ENCODE peak calls at places on chromosomes 5 and 9, in eight cellular contexts. B is aorta, X is NCI-H1417, W is brain microvascular endothelial cell, Q is BE2C, C is NCI-H510A treated with DMSO at 0.1 percent for 48 hours, M is GM12891, I is ACHN. L is an unnamed sample.

GRCh38 chr5:131541071-131541470 is 94.0 kb downstream of the RAPGEF6 start:
- DNase-seq in I (peak; percentile 84), X (peak; percentile 93), M (no peak), W (no peak), B (no peak), Q (no peak), C (peak; percentile 74), L (no peak)

GRCh38 chr5:136018814-136019777 is 9.7 kb upstream of the TGFBI start:
- DNase-seq in M (no peak), C (no peak), Q (peak; percentile 82), I (no peak), B (no peak), W (peak; percentile 97), X (no peak), L (peak; percentile 97)

GRCh38 chr5:139431706-139432105 is 7.6 kb downstream of the DNAJC18 start:
- DNase-seq in X (no peak), Q (no peak), I (no peak), B (no peak), C (no peak), W (no peak), M (no peak), L (peak; percentile 36)

GRCh38 chr9:36151306-36152210 is 15.0 kb downstream of the GLIPR2 start:
- DNase-seq in I (no peak), X (no peak), B (peak; percentile 85), W (peak; percentile 61), C (no peak), Q (no peak), M (peak; percentile 72), L (peak; percentile 94)

GRCh38 chr5:139816566-139816965 is 21.0 kb downstream of the PSD2 start:
- DNase-seq in X (no peak), B (peak; percentile 45), I (no peak), W (no peak), Q (no peak), C (no peak), M (no peak), L (no peak)

GRCh38 chr5:151663617-151664322 is 22.9 kb downstream of the SPARC start:
- DNase-seq in X (no peak), Q (no peak), W (no peak), C (no peak), I (no peak), M (no peak), B (no peak), L (no peak)

GRCh38 chr9:112175796-112176315 is 759 bp upstream of the SUSD1 start:
- DNase-seq in M (no peak), X (no peak), I (no peak), Q (no peak), B (no peak), W (no peak), C (no peak), L (no peak)

GRCh38 chr5:75335952-75336624 is 932 bp upstream of the HMGCR start:
- DNase-seq in C (peak; percentile 60), W (peak; percentile 86), M (peak; percentile 17), X (peak; percentile 52), Q (peak; percentile 61), B (no peak), I (peak; percentile 80), L (peak; percentile 86)

GRCh38 chr5:35230043-35230611 is at the start of gene PRLR:
- DNase-seq in W (peak; percentile 3), I (no peak), X (no peak), M (peak; percentile 11), Q (no peak), B (no peak), C (no peak), L (peak; percentile 53)

GRCh38 chr9:129667378-129667777 is 1.9 kb downstream of the PRRX2 start:
- DNase-seq in W (no peak), I (no peak), B (no peak), M (no peak), X (no peak), C (no peak), Q (no peak), L (no peak)

GRCh38 chr5:54133917-54134316 is 176.5 kb downstream of the ARL15 start:
- DNase-seq in B (no peak), W (no peak), M (no peak), C (no peak), Q (no peak), X (no peak), I (no peak), L (no peak)

GRCh38 chr9:7273575-7273974 is 515.8 kb downstream of the KDM4C start:
- DNase-seq in I (no peak), M (no peak), X (no peak), B (no peak), Q (no peak), W (no peak), C (no peak), L (peak; percentile 15)

GRCh38 chr9:20640331-20641187 is 18.3 kb upstream of the MLLT3 start:
- DNase-seq in M (no peak), B (peak; percentile 83), X (peak; percentile 73), Q (peak; percentile 91), C (no peak), I (no peak), W (peak; percentile 13), L (peak; percentile 56)

GRCh38 chr5:143771229-143772001 is 40.5 kb upstream of the HMHB1 start:
- DNase-seq in B (no peak), M (no peak), W (no peak), I (no peak), Q (no peak), C (no peak), X (no peak), L (no peak)

GRCh38 chr5:177362102-177362868 is 4.6 kb downstream of the RGS14 start:
- DNase-seq in C (no peak), Q (no peak), B (no peak), W (no peak), X (no peak), I (no peak), M (no peak), L (no peak)

GRCh38 chr5:56610093-56610698 is 205.2 kb upstream of the MAP3K1 start:
- DNase-seq in B (no peak), M (no peak), X (no peak), I (no peak), C (no peak), W (no peak), Q (no peak), L (no peak)

GRCh38 chr5:37198066-37198465 is 51.1 kb downstream of the CPLANE1 start:
- DNase-seq in C (no peak), Q (no peak), W (no peak), M (no peak), X (no peak), B (no peak), I (no peak), L (no peak)

GRCh38 chr5:123089971-123090640 is 1.1 kb downstream of the PRDM6 start:
- DNase-seq in B (peak; percentile 79), W (no peak), M (no peak), X (peak; percentile 13), Q (peak; percentile 11), C (no peak), I (peak; percentile 22), L (peak; percentile 37)

GRCh38 chr5:102758576-102758975 is 3.5 kb downstream of the PAM start:
- DNase-seq in Q (no peak), I (no peak), W (peak; percentile 25), M (no peak), C (no peak), B (no peak), X (no peak), L (peak; percentile 37)

GRCh38 chr9:112447283-112447761 is 39.3 kb upstream of the KIAA1958 start:
- DNase-seq in M (no peak), Q (no peak), C (no peak), B (no peak), X (no peak), W (peak; percentile 7), I (no peak), L (peak; percentile 25)

GRCh38 chr9:71703172-71703872 is 65.0 kb downstream of the CEMIP2 start:
- DNase-seq in Q (no peak), I (no peak), X (no peak), M (no peak), B (no peak), W (no peak), C (no peak), L (no peak)

GRCh38 chr9:129944501-129945116 is 98.4 kb downstream of the FNBP1 start:
- DNase-seq in W (no peak), B (no peak), M (no peak), X (no peak), C (no peak), Q (no peak), I (no peak), L (no peak)

GRCh38 chr5:120599576-120599975 is 135.5 kb downstream of the PRR16 start:
- DNase-seq in C (peak; percentile 4), W (peak; percentile 52), X (no peak), Q (no peak), M (no peak), B (no peak), I (peak; percentile 22), L (peak; percentile 84)

GRCh38 chr9:78866228-78867132 is 569.6 kb downstream of the PSAT1 start:
- DNase-seq in X (no peak), I (peak; percentile 96), Q (no peak), M (no peak), C (no peak), B (peak; percentile 35), W (peak; percentile 87), L (peak; percentile 98)

GRCh38 chr9:129995409-129996160 is 47.4 kb downstream of the FNBP1 start:
- DNase-seq in Q (no peak), M (no peak), B (no peak), I (no peak), C (no peak), W (peak; percentile 37), X (no peak), L (peak; percentile 82)

GRCh38 chr5:126339215-126339805 is 83.9 kb upstream of the GRAMD2B start:
- DNase-seq in W (peak; percentile 60), X (peak; percentile 69), C (peak; percentile 42), Q (peak; percentile 60), M (peak; percentile 18), I (peak; percentile 71), B (no peak), L (peak; percentile 79)

GRCh38 chr9:132948482-132949050 is 4.2 kb upstream of the TSC1 start:
- DNase-seq in M (no peak), W (no peak), C (no peak), B (no peak), X (no peak), I (no peak), Q (no peak), L (no peak)

GRCh38 chr5:115355777-115356381 is 59.4 kb upstream of the CCDC112 start:
- DNase-seq in I (no peak), X (no peak), C (no peak), B (no peak), W (no peak), Q (no peak), M (no peak), L (no peak)

GRCh38 chr9:136576269-136576626 is 30.4 kb upstream of the NOTCH1 start:
- DNase-seq in M (no peak), I (peak; percentile 79), Q (no peak), C (no peak), B (peak; percentile 91), X (no peak), W (no peak), L (peak; percentile 26)

GRCh38 chr5:135079760-135080159 is 45.7 kb upstream of the PITX1 start:
- DNase-seq in B (peak; percentile 9), C (no peak), W (no peak), M (no peak), X (no peak), I (no peak), Q (no peak), L (no peak)

GRCh38 chr5:25489834-25490538 is 845.2 kb upstream of the CDH10 start:
- DNase-seq in C (no peak), I (peak; percentile 88), Q (no peak), X (no peak), M (no peak), B (no peak), W (no peak), L (no peak)

GRCh38 chr9:133003671-133004090 is 25.2 kb downstream of the GFI1B start:
- DNase-seq in X (no peak), W (no peak), C (no peak), M (no peak), I (no peak), Q (no peak), B (no peak), L (no peak)

GRCh38 chr9:111016046-111017026 is 21.9 kb downstream of the LPAR1 start:
- DNase-seq in B (no peak), Q (no peak), X (no peak), W (peak; percentile 70), C (peak; percentile 48), I (no peak), M (no peak), L (no peak)

GRCh38 chr5:97986069-97986468 is 787.4 kb upstream of the RGMB start:
- DNase-seq in M (no peak), C (no peak), X (no peak), Q (no peak), I (peak; percentile 4), B (no peak), W (peak; percentile 87), L (peak; percentile 95)

L was measured in ELR.